ENCODE peak calls at places on chromosomes 2 and 18, in four cellular contexts. F is SK-N-SH, L is K562, H is GM12878. I is an unnamed sample.

GRCh38 chr2:176507736-176508135 is 238.5 kb downstream of the MTX2 start:
- DNase-seq in L (no peak), H (no peak), F (no peak), I (no peak)

GRCh38 chr2:181573140-181573736 is 83.7 kb downstream of the CERKL start:
- DNase-seq in H (no peak), F (peak; percentile 26), L (no peak), I (peak; percentile 45)

GRCh38 chr2:104432401-104432800 is 421.5 kb upstream of the POU3F3 start:
- DNase-seq in F (no peak), H (no peak), L (no peak), I (no peak)

GRCh38 chr2:25398534-25398933 is 56.8 kb upstream of the DNMT3A start:
- DNase-seq in F (no peak), L (no peak), H (no peak), I (no peak)

GRCh38 chr2:25215232-25215631 is 46.9 kb upstream of the POMC start:
- DNase-seq in F (no peak), H (no peak), L (no peak), I (no peak)

GRCh38 chr2:15894459-15895144 is 45.7 kb upstream of the MYCN start:
- DNase-seq in L (no peak), H (no peak), F (no peak), I (no peak)

GRCh38 chr18:42635378-42636048 is 480.0 kb downstream of the RIT2 start:
- DNase-seq in H (no peak), F (peak; percentile 7), L (no peak), I (no peak)

GRCh38 chr2:168583710-168584521 is 127.8 kb downstream of the CERS6 start:
- DNase-seq in H (no peak), L (no peak), F (no peak), I (no peak)

GRCh38 chr2:239393401-239393940 is 7.3 kb downstream of the HDAC4 start:
- DNase-seq in F (peak; percentile 47), L (no peak), H (no peak), I (no peak)

GRCh38 chr2:1544478-1545069 is 131.3 kb downstream of the TPO start:
- DNase-seq in F (no peak), H (no peak), L (no peak), I (no peak)

GRCh38 chr2:64807417-64807816 is 153.7 kb upstream of the SERTAD2 start:
- DNase-seq in L (no peak), F (no peak), H (peak; percentile 53), I (no peak)

GRCh38 chr2:204453730-204454167 is 91.5 kb upstream of the PARD3B start:
- DNase-seq in H (no peak), F (peak; percentile 11), L (no peak), I (no peak)

GRCh38 chr2:240463866-240464481 is 28.5 kb downstream of the GPC1 start:
- DNase-seq in F (no peak), L (no peak), H (no peak), I (no peak)

GRCh38 chr2:228777855-228778355 is 493.2 kb downstream of the PID1 start:
- DNase-seq in H (no peak), F (no peak), L (no peak), I (no peak)

GRCh38 chr2:228786932-228787331 is 484.2 kb downstream of the PID1 start:
- DNase-seq in L (no peak), H (no peak), F (no peak), I (no peak)

GRCh38 chr2:228782281-228782680 is 488.8 kb downstream of the PID1 start:
- DNase-seq in F (no peak), H (no peak), L (no peak), I (no peak)
- TF ChIP-seq NFIC in F (no peak), H (no peak), L (no peak), I (no peak)

GRCh38 chr18:23072079-23072478 is 63.2 kb upstream of the CABLES1 start:
- DNase-seq in H (no peak), F (no peak), L (no peak), I (no peak)

GRCh38 chr18:23073996-23074606 is 61.2 kb upstream of the CABLES1 start:
- DNase-seq in F (no peak), H (no peak), L (no peak), I (no peak)

GRCh38 chr18:23077493-23078256 is 57.6 kb upstream of the CABLES1 start:
- DNase-seq in F (peak; percentile 36), H (no peak), L (no peak), I (peak; percentile 75)
- TF ChIP-seq NFIC in F (no peak), H (no peak), L (no peak), I (no peak)

GRCh38 chr18:8450013-8450412 is 159.2 kb upstream of the RAB12 start:
- DNase-seq in H (no peak), L (peak; percentile 59), F (no peak), I (no peak)
- TF ChIP-seq NFIC in H (no peak), L (no peak), F (no peak), I (no peak)

GRCh38 chr18:44742126-44742525 is 61.4 kb downstream of the SETBP1 start:
- DNase-seq in L (no peak), H (no peak), F (no peak), I (no peak)

GRCh38 chr18:44741551-44741950 is 60.9 kb downstream of the SETBP1 start:
- DNase-seq in H (no peak), L (no peak), F (no peak), I (no peak)

GRCh38 chr18:44744206-44745180 is 63.8 kb downstream of the SETBP1 start:
- DNase-seq in L (peak; percentile 12), F (peak; percentile 84), H (no peak), I (no peak)

GRCh38 chr18:44743626-44744025 is 62.9 kb downstream of the SETBP1 start:
- DNase-seq in L (no peak), F (peak; percentile 10), H (no peak), I (no peak)

DNA sequence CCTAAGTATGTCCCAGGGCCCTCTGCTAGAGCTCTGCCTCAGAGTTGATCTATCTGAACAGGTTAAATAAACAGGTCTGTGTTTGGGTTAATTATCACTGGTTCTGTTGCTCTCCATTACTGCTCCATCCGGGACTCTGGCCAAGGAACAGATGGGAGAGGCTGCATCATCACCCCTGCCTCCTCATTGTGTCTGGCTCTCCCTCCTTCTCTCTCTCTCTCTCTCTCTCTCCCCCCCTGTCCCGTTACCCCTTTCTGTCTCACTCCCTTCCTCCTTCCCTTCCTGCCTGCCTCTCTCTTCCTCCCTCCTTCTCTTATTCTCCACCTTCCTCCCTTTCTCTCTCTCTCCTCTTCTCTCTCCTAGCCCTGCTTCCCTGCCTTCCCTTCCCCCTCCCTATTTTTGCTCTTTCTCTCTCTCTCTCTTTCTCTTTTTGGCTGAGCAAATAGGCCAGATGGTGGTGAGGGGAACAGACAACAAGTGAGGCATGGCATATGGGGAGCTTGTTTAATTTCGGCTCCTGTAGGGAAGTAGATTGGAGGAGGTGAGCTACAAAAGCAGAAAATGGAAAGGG is 62.1 kb downstream of the SETBP1 start:
- DNase-seq in L (no peak), H (no peak), F (peak; percentile 66), I (no peak)
- TF ChIP-seq NFIC in L (no peak), H (no peak), F (peak; percentile 15), I (no peak)

GRCh38 chr2:133169527-133169926 is 398.7 kb downstream of the NCKAP5 start:
- DNase-seq in F (peak; percentile 25), H (no peak), L (no peak), I (no peak)

GRCh38 chr2:133166024-133166423 is 402.2 kb downstream of the NCKAP5 start:
- DNase-seq in H (no peak), L (no peak), F (no peak), I (no peak)

GRCh38 chr2:133173224-133173623 is 395.0 kb downstream of the NCKAP5 start:
- DNase-seq in F (no peak), H (no peak), L (no peak), I (no peak)

GRCh38 chr2:133167990-133168389 is 400.3 kb downstream of the NCKAP5 start:
- DNase-seq in H (no peak), L (no peak), F (no peak), I (no peak)

DNA sequence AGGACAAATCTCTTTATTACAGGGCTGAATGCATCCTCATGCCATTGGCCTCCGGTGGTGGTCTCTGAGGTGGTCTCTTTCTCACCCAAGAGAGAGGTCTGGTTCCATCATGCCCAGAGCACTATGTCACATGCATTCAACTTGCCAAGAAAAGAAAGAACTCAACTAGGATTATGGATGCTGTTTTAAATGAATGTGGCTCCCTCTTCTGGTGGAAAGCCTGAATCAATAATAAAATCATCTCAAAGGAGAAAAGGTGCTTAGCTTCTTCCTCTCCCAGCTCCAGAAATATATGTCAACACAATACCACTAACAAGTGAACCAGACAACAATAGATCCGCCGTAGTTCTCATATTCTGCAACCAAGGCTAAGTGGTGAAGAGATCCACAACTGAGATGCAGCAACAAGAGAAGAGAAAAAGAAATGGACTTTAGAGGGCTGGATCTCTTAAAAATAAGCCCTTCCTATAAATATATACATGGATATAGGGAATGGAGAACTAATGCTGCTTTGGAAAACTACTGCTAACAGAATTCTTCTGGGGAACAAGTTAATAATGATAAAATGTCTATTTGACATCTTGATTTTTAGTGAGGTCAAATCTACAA is 396.8 kb downstream of the NCKAP5 start:
- DNase-seq in L (no peak), H (peak; percentile 3), F (peak; percentile 30), I (peak; percentile 58)
- TF ChIP-seq NFIC in L (no peak), H (no peak), F (no peak), I (no peak)

DNA sequence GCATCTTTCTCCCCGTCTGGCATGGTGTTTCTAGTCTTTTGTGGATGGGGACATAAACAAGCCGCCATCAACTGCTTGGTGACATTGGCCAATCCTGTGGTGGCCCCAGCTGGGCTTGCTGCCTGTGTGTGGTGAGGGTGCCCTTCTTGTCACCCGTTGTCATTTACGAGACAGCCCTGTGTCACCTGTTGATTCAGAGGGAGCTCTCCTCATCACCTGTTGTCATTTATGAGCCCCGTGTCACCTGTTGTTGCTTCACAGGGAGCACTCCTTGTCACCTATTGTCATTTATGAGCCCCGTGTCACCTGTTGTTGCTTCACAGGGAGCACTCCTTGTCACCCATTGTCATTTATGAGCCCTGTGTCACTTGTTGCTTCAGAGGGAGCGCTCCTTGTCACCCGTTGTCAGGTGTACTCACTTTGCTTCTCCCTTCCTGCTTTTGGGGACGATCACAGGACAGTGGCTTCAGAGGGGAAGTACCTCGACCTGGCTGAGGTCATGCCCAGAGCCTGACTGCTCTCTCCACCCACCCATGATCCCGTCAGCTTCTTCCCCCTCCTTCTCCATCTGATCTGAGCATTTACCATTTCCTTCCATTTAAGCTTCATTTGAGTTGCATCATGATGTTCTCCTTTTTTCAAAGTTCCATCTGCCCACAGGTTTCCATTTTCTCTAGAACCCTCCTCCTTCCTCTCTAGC is 29.1 kb downstream of the HPCAL1 start:
- DNase-seq in H (peak; percentile 51), F (no peak), L (no peak), I (no peak)
- TF ChIP-seq NFIC in H (no peak), F (no peak), L (no peak), I (no peak)

DNA sequence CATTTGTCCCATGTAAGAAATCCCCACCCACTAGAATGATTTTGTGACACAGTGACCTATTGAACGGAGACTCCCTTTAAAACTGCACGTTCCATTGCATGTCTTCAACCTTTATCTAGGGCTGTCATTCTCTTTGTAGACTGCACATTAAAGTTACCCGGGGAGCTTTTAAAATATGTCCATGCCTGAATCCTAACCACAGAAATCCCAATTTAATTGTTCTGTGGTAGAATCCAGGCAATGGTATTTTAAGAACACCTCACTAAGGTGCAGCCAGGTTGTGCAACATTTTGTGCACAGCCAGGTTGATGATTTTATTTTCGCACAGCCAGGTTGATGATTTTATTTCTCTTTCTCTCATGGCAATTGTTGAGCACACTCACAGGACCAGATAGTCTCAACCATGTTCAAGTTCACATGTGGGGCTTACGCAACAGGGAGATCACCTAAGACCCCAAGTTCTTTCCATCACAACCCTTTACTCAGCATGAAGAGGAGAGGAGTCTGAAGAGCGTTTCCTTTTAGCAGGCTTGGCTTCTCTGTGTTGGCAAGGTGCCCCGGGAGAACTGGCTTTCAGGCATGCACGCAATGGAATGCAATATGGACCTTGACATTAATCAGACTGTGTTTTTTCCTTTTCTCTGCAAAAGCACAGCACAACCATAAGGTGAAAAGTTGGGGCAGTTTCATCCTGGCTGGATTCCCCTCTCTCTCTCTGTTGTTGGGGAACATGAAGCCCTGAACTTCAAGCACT is 467.3 kb upstream of the ETAA1 start:
- DNase-seq in L (no peak), H (no peak), F (no peak), I (no peak)
- TF ChIP-seq NFIC in L (no peak), H (no peak), F (peak; percentile 68), I (no peak)

I was measured in HepG2.